ENCODE peak calls at places on chromosomes 4 and X, in eight cellular contexts. One of them, this sample, is unnamed.

GRCh38 chrX:1165535-1166196 is 46.8 kb downstream of the CRLF2 start:
- DNase-seq in bronchial epithelial cell: no peak
- DNase-seq in endodermal cell: peak
- DNase-seq in endothelial cell of umbilical vein: no peak
- DNase-seq in gastrocnemius medialis: no peak
- DNase-seq in sigmoid colon: peak
- DNase-seq in AG10803: peak
- DNase-seq in WERI-Rb-1: no peak
- DNase-seq in this sample: no peak

GRCh38 chrX:7316887-7317286 is 168.9 kb upstream of the PUDP start:
- DNase-seq in bronchial epithelial cell: no peak
- DNase-seq in endodermal cell: no peak
- DNase-seq in endothelial cell of umbilical vein: no peak
- DNase-seq in gastrocnemius medialis: no peak
- DNase-seq in sigmoid colon: no peak
- DNase-seq in AG10803: peak
- DNase-seq in WERI-Rb-1: no peak
- DNase-seq in this sample: peak

GRCh38 chr4:3868146-3868840 is 102.1 kb downstream of the ADRA2C start:
- DNase-seq in bronchial epithelial cell: no peak
- DNase-seq in endodermal cell: peak
- DNase-seq in endothelial cell of umbilical vein: no peak
- DNase-seq in gastrocnemius medialis: no peak
- DNase-seq in sigmoid colon: peak
- DNase-seq in AG10803: no peak
- DNase-seq in WERI-Rb-1: peak
- DNase-seq in this sample: peak

GRCh38 chr4:56857601-56858301 is 36.2 kb upstream of the SPINK2 start:
- DNase-seq in bronchial epithelial cell: no peak
- DNase-seq in endodermal cell: no peak
- DNase-seq in endothelial cell of umbilical vein: no peak
- DNase-seq in gastrocnemius medialis: no peak
- DNase-seq in sigmoid colon: no peak
- DNase-seq in AG10803: peak
- DNase-seq in WERI-Rb-1: no peak
- DNase-seq in this sample: peak

GRCh38 chr4:15451866-15452765 is 17.6 kb upstream of the CC2D2A start:
- DNase-seq in bronchial epithelial cell: peak
- DNase-seq in endodermal cell: no peak
- DNase-seq in endothelial cell of umbilical vein: no peak
- DNase-seq in gastrocnemius medialis: peak
- DNase-seq in sigmoid colon: peak
- DNase-seq in AG10803: peak
- DNase-seq in WERI-Rb-1: no peak
- DNase-seq in this sample: peak

GRCh38 chr4:79747252-79747651 is 325.8 kb downstream of the ANTXR2 start:
- DNase-seq in bronchial epithelial cell: no peak
- DNase-seq in endodermal cell: no peak
- DNase-seq in endothelial cell of umbilical vein: no peak
- DNase-seq in gastrocnemius medialis: no peak
- DNase-seq in sigmoid colon: no peak
- DNase-seq in AG10803: no peak
- DNase-seq in WERI-Rb-1: no peak
- DNase-seq in this sample: no peak

GRCh38 chr4:108036252-108036651 is 46.6 kb downstream of the HADH start:
- DNase-seq in bronchial epithelial cell: no peak
- DNase-seq in endodermal cell: no peak
- DNase-seq in endothelial cell of umbilical vein: no peak
- DNase-seq in gastrocnemius medialis: peak
- DNase-seq in sigmoid colon: no peak
- DNase-seq in AG10803: no peak
- DNase-seq in WERI-Rb-1: no peak
- DNase-seq in this sample: no peak

GRCh38 chr4:55491486-55491885 is 55.2 kb downstream of the CLOCK start:
- DNase-seq in bronchial epithelial cell: no peak
- DNase-seq in endodermal cell: no peak
- DNase-seq in endothelial cell of umbilical vein: no peak
- DNase-seq in gastrocnemius medialis: no peak
- DNase-seq in sigmoid colon: no peak
- DNase-seq in AG10803: peak
- DNase-seq in WERI-Rb-1: no peak
- DNase-seq in this sample: peak

GRCh38 chrX:109600114-109600710 is 24.8 kb downstream of the KCNE5 start:
- DNase-seq in bronchial epithelial cell: no peak
- DNase-seq in endodermal cell: peak
- DNase-seq in endothelial cell of umbilical vein: no peak
- DNase-seq in gastrocnemius medialis: peak
- DNase-seq in sigmoid colon: no peak
- DNase-seq in AG10803: peak
- DNase-seq in WERI-Rb-1: peak
- DNase-seq in this sample: peak

GRCh38 chrX:72128881-72129280 is 2.8 kb downstream of the RTL5 start:
- DNase-seq in bronchial epithelial cell: no peak
- DNase-seq in endodermal cell: peak
- DNase-seq in endothelial cell of umbilical vein: no peak
- DNase-seq in gastrocnemius medialis: no peak
- DNase-seq in sigmoid colon: no peak
- DNase-seq in AG10803: no peak
- DNase-seq in WERI-Rb-1: peak
- DNase-seq in this sample: no peak

GRCh38 chr4:126191536-126191935 is 876.8 kb downstream of the FAT4 start:
- DNase-seq in bronchial epithelial cell: peak
- DNase-seq in endodermal cell: no peak
- DNase-seq in endothelial cell of umbilical vein: no peak
- DNase-seq in gastrocnemius medialis: no peak
- DNase-seq in sigmoid colon: no peak
- DNase-seq in AG10803: no peak
- DNase-seq in WERI-Rb-1: no peak
- DNase-seq in this sample: no peak

GRCh38 chr4:74023709-74024108 is 14.8 kb downstream of the CXCL3 start:
- DNase-seq in bronchial epithelial cell: no peak
- DNase-seq in endodermal cell: no peak
- DNase-seq in endothelial cell of umbilical vein: no peak
- DNase-seq in gastrocnemius medialis: no peak
- DNase-seq in sigmoid colon: no peak
- DNase-seq in AG10803: no peak
- DNase-seq in WERI-Rb-1: no peak
- DNase-seq in this sample: no peak

GRCh38 chr4:103046416-103047290 is 27.1 kb upstream of the SLC9B1 start:
- DNase-seq in bronchial epithelial cell: peak
- DNase-seq in endodermal cell: peak
- DNase-seq in endothelial cell of umbilical vein: peak
- DNase-seq in gastrocnemius medialis: no peak
- DNase-seq in sigmoid colon: no peak
- DNase-seq in AG10803: peak
- DNase-seq in WERI-Rb-1: peak
- DNase-seq in this sample: peak

GRCh38 chr4:18691431-18692200 is 670.1 kb upstream of the LCORL start:
- DNase-seq in bronchial epithelial cell: no peak
- DNase-seq in endodermal cell: peak
- DNase-seq in endothelial cell of umbilical vein: no peak
- DNase-seq in gastrocnemius medialis: no peak
- DNase-seq in sigmoid colon: no peak
- DNase-seq in AG10803: no peak
- DNase-seq in WERI-Rb-1: no peak
- DNase-seq in this sample: no peak

GRCh38 chr4:69689530-69690111 is 36.6 kb upstream of the UGT2A1 start:
- DNase-seq in bronchial epithelial cell: peak
- DNase-seq in endodermal cell: no peak
- DNase-seq in endothelial cell of umbilical vein: peak
- DNase-seq in gastrocnemius medialis: no peak
- DNase-seq in sigmoid colon: no peak
- DNase-seq in AG10803: peak
- DNase-seq in WERI-Rb-1: no peak
- DNase-seq in this sample: peak

GRCh38 chr4:138062929-138063328 is 179.2 kb downstream of the SLC7A11 start:
- DNase-seq in bronchial epithelial cell: peak
- DNase-seq in endodermal cell: peak
- DNase-seq in endothelial cell of umbilical vein: peak
- DNase-seq in gastrocnemius medialis: no peak
- DNase-seq in sigmoid colon: no peak
- DNase-seq in AG10803: peak
- DNase-seq in WERI-Rb-1: no peak
- DNase-seq in this sample: no peak

GRCh38 chrX:121987163-121987562 is 939.8 kb downstream of the GLUD2 start:
- DNase-seq in bronchial epithelial cell: peak
- DNase-seq in endodermal cell: no peak
- DNase-seq in endothelial cell of umbilical vein: no peak
- DNase-seq in gastrocnemius medialis: no peak
- DNase-seq in sigmoid colon: no peak
- DNase-seq in AG10803: peak
- DNase-seq in WERI-Rb-1: no peak
- DNase-seq in this sample: peak

GRCh38 chrX:139211568-139212182 is 318.9 kb upstream of the F9 start:
- DNase-seq in bronchial epithelial cell: no peak
- DNase-seq in endodermal cell: peak
- DNase-seq in endothelial cell of umbilical vein: no peak
- DNase-seq in gastrocnemius medialis: no peak
- DNase-seq in sigmoid colon: no peak
- DNase-seq in AG10803: no peak
- DNase-seq in WERI-Rb-1: no peak
- DNase-seq in this sample: no peak

GRCh38 chrX:2974946-2975345 is 31.4 kb upstream of the ARSH start:
- DNase-seq in bronchial epithelial cell: no peak
- DNase-seq in endodermal cell: no peak
- DNase-seq in endothelial cell of umbilical vein: no peak
- DNase-seq in gastrocnemius medialis: no peak
- DNase-seq in sigmoid colon: no peak
- DNase-seq in AG10803: peak
- DNase-seq in WERI-Rb-1: no peak
- DNase-seq in this sample: no peak

DNA sequence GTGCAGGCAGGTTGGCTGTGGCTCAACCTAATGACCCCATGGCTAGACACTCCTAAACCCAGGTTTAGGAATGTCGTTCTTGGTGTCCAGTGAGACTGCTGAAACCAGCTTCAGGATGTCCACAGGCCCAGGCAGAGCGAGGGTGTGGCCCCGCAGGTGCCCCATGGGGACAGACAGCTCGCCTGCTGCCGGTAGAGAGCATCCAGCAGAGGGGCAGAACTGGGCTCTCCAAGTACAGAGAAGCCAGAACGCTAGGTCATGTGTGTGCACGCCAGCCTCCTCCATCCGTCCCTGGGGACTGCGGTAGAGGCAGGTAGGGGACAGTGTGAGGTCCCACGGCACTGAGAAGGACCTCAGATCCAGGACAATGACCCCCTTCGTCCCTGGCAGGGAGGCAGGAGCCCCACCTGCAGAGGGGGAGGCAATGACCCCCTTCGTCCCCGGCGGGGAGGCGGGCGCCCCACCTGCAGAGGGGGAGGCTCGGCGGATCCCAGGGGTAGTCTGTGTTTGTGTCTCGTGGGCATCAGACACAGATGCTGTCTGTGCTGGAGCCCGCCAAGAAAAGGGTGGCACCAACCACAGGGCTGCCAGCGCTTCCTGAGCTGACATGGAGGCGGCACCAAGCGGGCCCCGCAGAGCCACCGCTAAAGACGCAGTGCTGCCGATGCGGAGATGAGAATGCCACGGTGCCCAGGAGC is 118.4 kb downstream of the FAM53A start:
- DNase-seq in bronchial epithelial cell: no peak
- DNase-seq in endodermal cell: peak
- DNase-seq in endothelial cell of umbilical vein: no peak
- DNase-seq in gastrocnemius medialis: no peak
- DNase-seq in sigmoid colon: peak
- DNase-seq in AG10803: no peak
- DNase-seq in WERI-Rb-1: no peak
- DNase-seq in this sample: no peak
- H3K4me3 ChIP-seq in bronchial epithelial cell: no peak
- H3K4me3 ChIP-seq in endodermal cell: no peak
- H3K4me3 ChIP-seq in endothelial cell of umbilical vein: no peak
- H3K4me3 ChIP-seq in gastrocnemius medialis: no peak
- H3K4me3 ChIP-seq in sigmoid colon: no peak
- H3K4me3 ChIP-seq in AG10803: no peak
- H3K4me3 ChIP-seq in WERI-Rb-1: no peak
- H3K4me3 ChIP-seq in this sample: no peak

GRCh38 chr4:170589597-170590191 is 499.9 kb upstream of the AADAT start:
- DNase-seq in bronchial epithelial cell: peak
- DNase-seq in endodermal cell: no peak
- DNase-seq in endothelial cell of umbilical vein: no peak
- DNase-seq in gastrocnemius medialis: no peak
- DNase-seq in sigmoid colon: no peak
- DNase-seq in AG10803: peak
- DNase-seq in WERI-Rb-1: peak
- DNase-seq in this sample: no peak
- TF ChIP-seq CTCF in bronchial epithelial cell: peak
- TF ChIP-seq CTCF in endodermal cell: peak
- TF ChIP-seq CTCF in endothelial cell of umbilical vein: no peak
- TF ChIP-seq CTCF in gastrocnemius medialis: no peak
- TF ChIP-seq CTCF in sigmoid colon: no peak
- TF ChIP-seq CTCF in AG10803: no peak
- TF ChIP-seq CTCF in WERI-Rb-1: peak
- TF ChIP-seq CTCF in this sample: no peak

DNA sequence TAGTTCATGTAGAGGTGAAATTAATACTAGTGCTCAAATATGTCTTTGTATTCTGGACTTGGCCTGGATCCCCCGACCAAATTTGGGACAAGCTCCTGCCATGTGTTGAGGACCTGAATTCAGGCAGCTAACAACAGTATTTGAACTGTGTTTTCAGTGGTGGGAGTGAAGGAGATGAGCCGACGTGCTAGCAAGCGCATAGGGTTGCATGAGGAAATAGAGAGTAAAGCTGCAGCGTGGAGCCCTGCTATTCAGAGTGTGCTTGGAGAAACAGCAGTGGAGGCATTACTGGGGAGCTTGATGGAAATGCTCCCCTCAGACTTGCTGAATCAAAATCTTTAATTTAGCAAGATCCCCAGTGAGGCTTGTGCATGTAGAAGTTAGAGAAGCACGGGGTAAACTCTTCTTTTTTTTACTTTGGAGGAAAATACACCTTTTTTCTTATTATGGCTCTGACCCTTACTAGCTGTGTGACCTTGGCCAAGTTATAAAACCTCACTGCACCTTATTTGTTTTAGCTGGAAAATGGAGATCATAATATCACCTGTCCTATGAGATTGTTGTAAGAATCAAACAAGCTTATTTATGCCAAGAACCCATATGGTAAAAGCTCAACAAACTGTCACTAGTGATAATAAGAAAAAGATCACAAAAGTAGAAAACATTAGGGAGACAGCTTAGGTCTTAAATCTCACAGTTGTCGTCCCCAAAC is 126.5 kb downstream of the PTTG2 start:
- DNase-seq in bronchial epithelial cell: no peak
- DNase-seq in endodermal cell: peak
- DNase-seq in endothelial cell of umbilical vein: no peak
- DNase-seq in gastrocnemius medialis: no peak
- DNase-seq in sigmoid colon: no peak
- DNase-seq in AG10803: no peak
- DNase-seq in WERI-Rb-1: no peak
- DNase-seq in this sample: no peak
- H3K4me3 ChIP-seq in bronchial epithelial cell: no peak
- H3K4me3 ChIP-seq in endodermal cell: no peak
- H3K4me3 ChIP-seq in endothelial cell of umbilical vein: no peak
- H3K4me3 ChIP-seq in gastrocnemius medialis: no peak
- H3K4me3 ChIP-seq in sigmoid colon: no peak
- H3K4me3 ChIP-seq in AG10803: no peak
- H3K4me3 ChIP-seq in WERI-Rb-1: no peak
- H3K4me3 ChIP-seq in this sample: no peak

DNA sequence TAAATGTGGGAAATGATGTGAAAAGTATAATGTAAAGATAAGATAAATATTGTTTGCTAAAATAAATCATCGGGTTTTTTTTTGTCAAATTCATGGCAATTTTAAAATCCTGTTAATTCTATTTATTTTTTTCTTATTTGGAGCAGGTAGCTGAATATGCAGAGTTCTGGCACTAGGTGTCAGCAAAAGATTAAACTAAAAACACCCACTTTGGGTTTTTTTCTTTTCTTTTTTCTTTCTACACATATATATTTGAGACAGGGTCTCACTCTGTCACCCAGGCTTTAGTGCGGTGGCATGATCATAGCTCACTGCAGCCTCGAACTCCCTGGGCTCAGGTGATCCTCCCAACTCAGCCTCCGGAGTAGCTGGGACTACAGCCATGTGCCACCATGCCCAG is 6.9 kb upstream of the RAP2C start:
- DNase-seq in bronchial epithelial cell: no peak
- DNase-seq in endodermal cell: no peak
- DNase-seq in endothelial cell of umbilical vein: no peak
- DNase-seq in gastrocnemius medialis: no peak
- DNase-seq in sigmoid colon: no peak
- DNase-seq in AG10803: peak
- DNase-seq in WERI-Rb-1: no peak
- DNase-seq in this sample: peak
- TF ChIP-seq CTCF in bronchial epithelial cell: peak
- TF ChIP-seq CTCF in endodermal cell: peak
- TF ChIP-seq CTCF in endothelial cell of umbilical vein: peak
- TF ChIP-seq CTCF in gastrocnemius medialis: peak
- TF ChIP-seq CTCF in sigmoid colon: no peak
- TF ChIP-seq CTCF in AG10803: peak
- TF ChIP-seq CTCF in WERI-Rb-1: no peak
- TF ChIP-seq CTCF in this sample: peak

This sample was measured in fibroblast of villous mesenchyme.